ENCODE peak calls at places on chromosome 20, in nine cellular contexts. G, U, W, V, F, R, P, E and Q are unnamed samples.

GRCh38 chr20:14288341-14289330 is 48.8 kb downstream of the FLRT3 start:
- DNase-seq in G (no peak), U (no peak), W (no peak), V (peak), F (no peak), R (no peak), P (peak), E (no peak), Q (no peak)

GRCh38 chr20:51788822-51789221 is 13.5 kb downstream of the SALL4 start:
- DNase-seq in G (no peak), U (no peak), W (no peak), V (no peak), F (no peak), R (no peak), P (no peak), E (no peak), Q (no peak)

GRCh38 chr20:47727170-47727880 is 58.0 kb downstream of the SULF2 start:
- DNase-seq in G (peak), U (no peak), W (peak), V (no peak), F (peak), R (peak), P (no peak), E (no peak), Q (no peak)

GRCh38 chr20:38255389-38255788 is 5.1 kb downstream of the KIAA1755 start:
- DNase-seq in G (no peak), U (no peak), W (no peak), V (peak), F (no peak), R (no peak), P (peak), E (no peak), Q (no peak)

GRCh38 chr20:47318596-47319516 is 37.6 kb downstream of the ZMYND8 start:
- DNase-seq in G (no peak), U (peak), W (peak), V (peak), F (peak), R (peak), P (peak), E (no peak), Q (no peak)

GRCh38 chr20:38260378-38261053 is at the start of gene KIAA1755:
- DNase-seq in G (no peak), U (peak), W (no peak), V (no peak), F (no peak), R (no peak), P (no peak), E (no peak), Q (no peak)

GRCh38 chr20:61911824-61912223 is 153.9 kb downstream of the TAF4 start:
- DNase-seq in G (no peak), U (no peak), W (no peak), V (no peak), F (peak), R (no peak), P (no peak), E (no peak), Q (no peak)

GRCh38 chr20:37392441-37393195 is 46.7 kb downstream of the SRC start:
- DNase-seq in G (no peak), U (peak), W (no peak), V (no peak), F (peak), R (no peak), P (peak), E (no peak), Q (no peak)

GRCh38 chr20:56278205-56278604 is 29.7 kb downstream of the MC3R start:
- DNase-seq in G (no peak), U (no peak), W (no peak), V (no peak), F (no peak), R (no peak), P (no peak), E (no peak), Q (no peak)

GRCh38 chr20:58065508-58066361 is 162.7 kb downstream of the ANKRD60 start:
- DNase-seq in G (no peak), U (no peak), W (no peak), V (no peak), F (no peak), R (no peak), P (no peak), E (no peak), Q (peak)

GRCh38 chr20:9515761-9516657 is 1.6 kb downstream of the LAMP5 start:
- DNase-seq in G (no peak), U (peak), W (no peak), V (no peak), F (no peak), R (no peak), P (no peak), E (no peak), Q (no peak)
- H3K4me3 ChIP-seq in G (peak), U (peak), W (no peak), V (no peak), F (peak), R (no peak), P (no peak), E (no peak), Q (no peak)

DNA sequence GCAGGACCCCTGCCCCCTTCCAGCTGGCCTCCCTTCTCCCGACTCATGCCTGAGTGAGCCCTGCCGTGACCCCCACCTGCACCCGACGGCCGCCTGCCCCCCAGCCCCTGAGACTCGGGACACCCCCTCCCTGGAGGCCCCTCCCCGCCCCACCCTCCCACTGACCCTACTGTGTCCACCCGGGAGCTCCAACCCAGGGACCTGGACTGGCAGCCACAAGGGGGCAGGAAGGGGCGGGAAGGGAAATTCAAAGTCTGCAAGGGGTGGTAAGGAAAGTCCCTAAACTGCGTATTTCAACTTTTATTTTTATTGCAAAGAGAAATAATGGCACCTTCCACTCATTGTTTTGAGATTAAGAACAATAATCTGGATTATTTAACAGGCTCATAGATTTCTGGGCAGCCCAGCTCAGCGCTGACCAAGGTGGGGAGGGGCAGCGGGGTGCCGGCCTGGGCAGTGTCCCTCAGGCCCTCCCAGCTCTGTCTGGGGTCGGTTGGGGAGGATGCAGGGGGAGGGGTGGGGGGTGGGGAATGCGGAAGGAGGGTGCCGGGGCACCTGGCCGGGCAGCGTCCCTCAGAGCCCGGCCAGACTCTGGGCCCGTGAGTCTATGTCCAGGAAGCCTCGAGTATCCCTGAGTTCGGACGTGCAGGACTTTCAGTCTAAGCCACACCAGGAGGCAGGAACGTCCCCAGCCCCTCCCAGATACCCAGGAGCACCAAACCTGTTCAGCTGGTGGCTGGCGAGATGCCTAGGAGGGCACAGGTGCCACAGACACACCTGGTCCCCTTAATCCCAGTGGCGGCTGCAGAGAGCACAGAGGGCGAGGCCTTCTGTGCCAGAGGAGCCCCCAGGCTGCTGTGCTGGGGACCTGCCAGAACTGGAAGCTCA is 1.3 kb upstream of the PTK6 start:
- DNase-seq in G (no peak), U (no peak), W (no peak), V (peak), F (no peak), R (peak), P (peak), E (no peak), Q (no peak)
- TF ChIP-seq CTCF in G (no peak), U (peak), W (no peak), V (peak), F (no peak), R (no peak), P (no peak), E (no peak), Q (no peak)

GRCh38 chr20:63833776-63834544 is 2.9 kb upstream of the ZBTB46 start:
- DNase-seq in G (no peak), U (no peak), W (no peak), V (peak), F (no peak), R (no peak), P (peak), E (peak), Q (no peak)

GRCh38 chr20:63829598-63829942 is 1.5 kb downstream of the ZBTB46 start:
- DNase-seq in G (no peak), U (no peak), W (no peak), V (no peak), F (no peak), R (no peak), P (no peak), E (no peak), Q (no peak)

GRCh38 chr20:63829943-63830820 is 882 bp downstream of the ZBTB46 start:
- DNase-seq in G (no peak), U (peak), W (no peak), V (peak), F (no peak), R (no peak), P (no peak), E (no peak), Q (no peak)

GRCh38 chr20:63830821-63831593 is at the start of gene ZBTB46:
- DNase-seq in G (no peak), U (peak), W (no peak), V (peak), F (peak), R (peak), P (peak), E (no peak), Q (no peak)

GRCh38 chr20:63831696-63832686 is 927 bp upstream of the ZBTB46 start:
- DNase-seq in G (no peak), U (peak), W (no peak), V (no peak), F (peak), R (peak), P (no peak), E (no peak), Q (no peak)
- H3K4me3 ChIP-seq in G (peak), U (peak), W (peak), V (peak), F (peak), R (no peak), P (peak), E (peak), Q (peak)

GRCh38 chr20:43434565-43434964 is 23.1 kb upstream of the SRSF6 start:
- DNase-seq in G (no peak), U (no peak), W (no peak), V (no peak), F (peak), R (no peak), P (no peak), E (no peak), Q (no peak)

GRCh38 chr20:43431120-43431519 is 26.6 kb upstream of the SRSF6 start:
- DNase-seq in G (no peak), U (no peak), W (no peak), V (no peak), F (no peak), R (no peak), P (peak), E (no peak), Q (no peak)

GRCh38 chr20:43430265-43430664 is 27.4 kb upstream of the SRSF6 start:
- DNase-seq in G (no peak), U (peak), W (no peak), V (no peak), F (no peak), R (no peak), P (no peak), E (no peak), Q (no peak)

GRCh38 chr20:43433250-43433854 is 24.3 kb upstream of the SRSF6 start:
- DNase-seq in G (no peak), U (no peak), W (no peak), V (no peak), F (no peak), R (no peak), P (no peak), E (no peak), Q (no peak)

GRCh38 chr20:43432498-43432897 is 25.2 kb upstream of the SRSF6 start:
- DNase-seq in G (no peak), U (no peak), W (no peak), V (no peak), F (no peak), R (no peak), P (no peak), E (no peak), Q (no peak)
- TF ChIP-seq CTCF in G (peak), U (peak), W (no peak), V (no peak), F (no peak), R (no peak), P (no peak), E (no peak), Q (no peak)